ENCODE peak calls at places on chromosomes 2 and 18, in seven cellular contexts. O is cardiac fibroblast, R is astrocyte of the spinal cord, B is A549, U is uterus, T is astrocyte, I is heart right ventricle. N is an unnamed sample.

GRCh38 chr18:22926454-22926853 is 6.7 kb upstream of the RBBP8 start:
- DNase-seq in U (no peak), R (no peak), T (no peak), I (no peak), B (no peak), O (no peak), N (no peak)

GRCh38 chr2:46735108-46735691 is 180.4 kb downstream of the MCFD2 start:
- DNase-seq in U (no peak), O (no peak), T (no peak), R (no peak), I (no peak), B (no peak), N (no peak)

GRCh38 chr2:133461484-133461883 is 106.8 kb downstream of the NCKAP5 start:
- DNase-seq in I (no peak), B (no peak), R (no peak), U (no peak), O (no peak), T (no peak), N (no peak)

GRCh38 chr2:117378653-117379052 is 435.8 kb upstream of the DDX18 start:
- DNase-seq in T (no peak), I (no peak), O (no peak), U (no peak), B (no peak), R (no peak), N (no peak)

GRCh38 chr18:6010284-6010683 is 115.0 kb upstream of the TMEM200C start:
- DNase-seq in B (no peak), O (peak; percentile 29), U (no peak), T (peak; percentile 91), R (no peak), I (no peak), N (peak; percentile 46)

GRCh38 chr18:34909637-34910364 is 131.4 kb upstream of the MAPRE2 start:
- DNase-seq in R (peak; percentile 65), U (no peak), B (no peak), T (peak; percentile 85), I (no peak), O (peak; percentile 15), N (peak; percentile 66)

GRCh38 chr18:79904357-79905147 is 46.9 kb downstream of the SLC66A2 start:
- DNase-seq in I (no peak), R (no peak), B (no peak), O (no peak), U (no peak), T (no peak), N (no peak)

GRCh38 chr18:72672364-72673151 is 128.4 kb upstream of the CBLN2 start:
- DNase-seq in I (no peak), R (peak; percentile 52), T (peak; percentile 3), O (peak; percentile 31), B (peak; percentile 36), U (no peak), N (peak; percentile 33)

GRCh38 chr2:20537423-20538307 is 90.8 kb downstream of the RHOB start:
- DNase-seq in U (no peak), R (no peak), T (no peak), B (no peak), I (no peak), O (no peak), N (no peak)

GRCh38 chr2:20539133-20539719 is 92.4 kb downstream of the RHOB start:
- DNase-seq in R (no peak), T (no peak), I (no peak), B (no peak), O (peak; percentile 23), U (no peak), N (peak; percentile 51)

GRCh38 chr2:20538308-20539132 is 91.6 kb downstream of the RHOB start:
- DNase-seq in R (no peak), B (no peak), U (no peak), I (no peak), O (no peak), T (no peak), N (no peak)

GRCh38 chr2:20534913-20535801 is 88.3 kb downstream of the RHOB start:
- DNase-seq in T (no peak), I (no peak), R (no peak), O (no peak), U (no peak), B (peak; percentile 20), N (no peak)

DNA sequence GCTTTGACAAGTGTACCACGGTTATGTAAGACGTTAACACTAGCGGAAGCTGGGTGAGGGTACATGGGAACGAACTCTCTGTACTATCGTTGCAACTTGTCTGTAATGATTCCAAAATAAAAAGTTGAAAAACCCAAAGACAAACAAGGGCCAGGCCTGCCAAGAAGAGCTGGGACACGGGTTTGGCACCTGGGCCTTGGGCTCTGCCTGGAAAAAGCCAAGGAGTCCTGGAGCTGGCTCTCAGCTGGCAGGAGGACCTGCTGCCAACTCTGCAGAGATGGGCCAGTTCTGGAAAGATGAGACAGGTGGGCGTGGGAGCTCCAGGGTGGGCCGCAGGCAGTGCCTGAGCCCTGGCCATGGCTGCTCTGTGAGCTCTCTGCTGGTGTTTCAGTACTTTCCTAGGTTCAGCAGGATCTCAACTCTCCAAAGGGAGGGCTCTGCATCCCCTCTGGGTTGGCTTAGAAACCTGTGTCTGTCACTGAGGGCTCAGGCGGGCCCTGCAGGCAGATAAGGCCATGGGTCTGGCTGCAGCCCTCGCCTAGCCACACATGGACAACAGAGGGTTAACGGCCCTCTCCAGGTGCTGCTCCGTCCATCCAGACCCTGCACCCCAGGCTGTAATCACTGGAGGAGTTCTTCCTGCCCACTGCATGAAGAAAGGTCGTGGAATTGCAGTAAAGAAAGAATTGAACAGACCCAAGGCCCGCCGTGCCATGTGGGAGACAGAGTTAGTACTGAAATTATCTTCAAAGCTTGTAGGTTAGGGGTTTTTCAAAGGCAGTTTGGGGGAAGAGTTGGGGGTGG is 89.9 kb downstream of the RHOB start:
- DNase-seq in T (no peak), O (no peak), I (no peak), U (no peak), B (no peak), R (no peak), N (no peak)
- H3K4me3 ChIP-seq in T (no peak overlapping the region), O (no peak overlapping the region), I (no peak overlapping the region), U (no peak overlapping the region), B (no peak overlapping the region), R (no peak overlapping the region), N (no peak overlapping the region)

DNA sequence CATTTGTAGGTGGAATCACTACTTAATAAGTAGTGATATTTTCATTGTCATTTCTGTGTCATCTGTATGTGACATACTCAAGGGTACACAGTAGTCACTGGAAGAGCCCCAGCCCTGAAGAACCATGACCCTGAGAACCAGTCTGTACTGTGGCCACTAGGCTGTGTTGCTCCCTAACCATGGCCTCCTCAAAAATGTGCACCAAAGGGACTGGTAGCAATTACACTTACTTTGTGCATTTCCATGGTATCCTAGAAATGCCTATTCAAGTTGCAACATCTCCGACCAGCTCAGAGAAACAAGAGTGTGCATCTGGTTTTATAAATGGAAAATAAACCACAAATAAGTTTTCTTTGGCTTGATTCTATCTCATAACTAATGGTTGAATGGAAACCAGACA is 155.1 kb downstream of the DOCK10 start:
- DNase-seq in O (peak; percentile 49), T (peak; percentile 42), U (no peak), R (peak; percentile 78), B (no peak), I (no peak), N (peak; percentile 92)
- TF ChIP-seq CTCF in O (peak; percentile 42), T (no peak), U (no peak), R (peak; percentile 46), B (no peak), I (no peak), N (peak; percentile 67)

DNA sequence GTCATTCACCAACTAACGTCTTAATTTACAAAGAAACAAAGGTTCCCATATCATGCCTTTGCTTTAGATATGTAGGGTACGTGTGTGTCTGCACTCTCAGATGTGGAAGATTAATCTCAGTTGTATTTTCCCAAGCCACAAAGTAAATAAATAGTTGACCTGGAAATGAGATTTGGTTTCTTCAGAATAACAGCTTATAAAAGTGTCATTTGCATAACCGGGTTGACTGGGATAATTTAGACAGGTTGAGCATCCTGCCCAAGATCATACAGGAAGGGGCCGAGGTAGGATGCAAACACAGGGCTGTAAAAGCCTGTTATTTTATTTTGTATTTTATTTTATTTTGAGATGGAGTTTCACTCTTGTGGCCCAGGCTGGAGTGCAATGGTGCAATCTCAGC is 19.5 kb downstream of the ATG16L1 start:
- DNase-seq in R (no peak), B (no peak), U (no peak), T (no peak), I (no peak), O (no peak), N (no peak)
- H3K4me3 ChIP-seq in R (no peak overlapping the region), B (no peak overlapping the region), U (no peak overlapping the region), T (no peak overlapping the region), I (no peak overlapping the region), O (no peak overlapping the region), N (no peak overlapping the region)

GRCh38 chr18:48059363-48060109 is 129.1 kb upstream of the SMAD2 start:
- DNase-seq in I (no peak), B (no peak), R (no peak), U (no peak), T (no peak), O (no peak), N (no peak)

GRCh38 chr18:48058486-48058885 is 128.0 kb upstream of the SMAD2 start:
- DNase-seq in O (no peak), T (no peak), R (no peak), U (no peak), I (no peak), B (no peak), N (no peak)

GRCh38 chr18:48060346-48060745 is 129.9 kb upstream of the SMAD2 start:
- DNase-seq in B (no peak), O (no peak), T (no peak), I (no peak), U (no peak), R (no peak), N (no peak)

GRCh38 chr18:48061781-48062570 is 131.5 kb upstream of the SMAD2 start:
- DNase-seq in O (peak; percentile 6), T (no peak), U (no peak), I (no peak), B (no peak), R (no peak), N (peak; percentile 21)

GRCh38 chr18:48060947-48061346 is 130.5 kb upstream of the SMAD2 start:
- DNase-seq in U (no peak), R (no peak), B (no peak), O (no peak), I (no peak), T (no peak), N (no peak)
- TF ChIP-seq CTCF in U (no peak), R (no peak), B (no peak), O (no peak), I (no peak), T (no peak), N (no peak)

N was measured in fibroblast of mammary gland.